ENCODE peak calls at places on chromosomes 3 and 15, in six cellular contexts. G is MM.1S, Q is GM23338, A is GM23248, O is HCT116, P is PC-3. L is an unnamed sample.

GRCh38 chr3:75048650-75049049 is 434.2 kb upstream of the CNTN3 start:
- DNase-seq in G (no peak), O (no peak), Q (no peak), A (no peak), P (no peak), L (no peak)

GRCh38 chr3:194572944-194573491 is 60.2 kb downstream of the TMEM44 start:
- DNase-seq in A (peak; percentile 67), Q (no peak), P (no peak), O (no peak), G (no peak), L (no peak)

GRCh38 chr15:39976291-39977274 is 42.7 kb downstream of the EIF2AK4 start:
- DNase-seq in Q (peak; percentile 90), A (peak; percentile 87), G (no peak), O (no peak), P (peak; percentile 75), L (peak; percentile 61)

GRCh38 chr3:11784962-11785361 is 61.7 kb downstream of the TAMM41 start:
- DNase-seq in G (no peak), A (no peak), P (no peak), Q (peak; percentile 42), O (no peak), L (no peak)

GRCh38 chr3:68878322-68878721 is 54.0 kb downstream of the TAFA4 start:
- DNase-seq in G (no peak), P (peak; percentile 21), O (no peak), Q (peak; percentile 60), A (peak; percentile 48), L (peak; percentile 50)

GRCh38 chr3:50274371-50275104 is 4.3 kb upstream of the LSMEM2 start:
- DNase-seq in P (peak; percentile 68), Q (peak; percentile 96), A (peak; percentile 71), O (no peak), G (peak; percentile 69), L (peak; percentile 86)

GRCh38 chr3:141368925-141369794 is 856 bp downstream of the ZBTB38 start:
- DNase-seq in P (peak; percentile 48), Q (no peak), A (peak; percentile 54), G (peak; percentile 5), O (no peak), L (no peak)

GRCh38 chr3:96833301-96833700 is 18.9 kb downstream of the EPHA6 start:
- DNase-seq in G (no peak), Q (no peak), O (no peak), A (no peak), P (no peak), L (no peak)

GRCh38 chr3:126288314-126288713 is 68.9 kb downstream of the KLF15 start:
- DNase-seq in O (no peak), A (no peak), Q (peak; percentile 55), P (no peak), G (no peak), L (peak; percentile 70)
- TF ChIP-seq EZH2 in O (no peak), A (no peak), Q (no peak), P (no peak), G (no peak), L (no peak)

DNA sequence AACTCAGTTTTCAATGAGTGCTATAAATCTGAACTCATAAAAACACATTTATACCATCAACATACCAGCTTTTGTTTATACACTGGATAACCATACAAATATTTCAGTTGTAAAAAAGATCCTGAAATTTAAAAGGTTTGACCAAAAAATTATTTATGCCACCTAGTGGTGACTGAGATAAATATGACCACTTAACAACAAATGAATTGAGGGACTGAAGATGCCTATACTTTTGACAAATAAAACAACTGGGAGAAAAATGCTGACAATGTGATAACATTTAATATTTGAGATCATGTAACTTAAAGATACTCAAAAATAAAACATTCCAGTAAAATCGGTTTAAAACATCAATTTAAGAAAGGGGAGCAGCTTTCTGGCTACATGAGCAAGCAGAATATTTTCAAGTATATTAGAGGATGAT is 30.4 kb downstream of the ATG3 start:
- DNase-seq in Q (peak; percentile 51), P (peak; percentile 71), A (peak; percentile 56), O (peak; percentile 6), G (peak; percentile 56), L (peak; percentile 15)
- TF ChIP-seq EZH2phosphoT487 in Q (no peak), P (no peak), A (no peak), O (no peak), G (no peak), L (no peak)

GRCh38 chr3:40582401-40583027 is 57.8 kb downstream of the ZNF621 start:
- DNase-seq in P (no peak), O (no peak), A (no peak), G (no peak), Q (no peak), L (peak; percentile 13)

GRCh38 chr3:40583691-40584090 is 58.9 kb downstream of the ZNF621 start:
- DNase-seq in A (no peak), O (no peak), G (no peak), Q (no peak), P (no peak), L (no peak)

GRCh38 chr3:40586866-40587265 is 62.1 kb downstream of the ZNF621 start:
- DNase-seq in G (no peak), A (no peak), O (no peak), Q (no peak), P (no peak), L (no peak)

GRCh38 chr3:40585381-40586016 is 60.7 kb downstream of the ZNF621 start:
- DNase-seq in P (no peak), A (no peak), Q (no peak), O (no peak), G (no peak), L (peak; percentile 13)

DNA sequence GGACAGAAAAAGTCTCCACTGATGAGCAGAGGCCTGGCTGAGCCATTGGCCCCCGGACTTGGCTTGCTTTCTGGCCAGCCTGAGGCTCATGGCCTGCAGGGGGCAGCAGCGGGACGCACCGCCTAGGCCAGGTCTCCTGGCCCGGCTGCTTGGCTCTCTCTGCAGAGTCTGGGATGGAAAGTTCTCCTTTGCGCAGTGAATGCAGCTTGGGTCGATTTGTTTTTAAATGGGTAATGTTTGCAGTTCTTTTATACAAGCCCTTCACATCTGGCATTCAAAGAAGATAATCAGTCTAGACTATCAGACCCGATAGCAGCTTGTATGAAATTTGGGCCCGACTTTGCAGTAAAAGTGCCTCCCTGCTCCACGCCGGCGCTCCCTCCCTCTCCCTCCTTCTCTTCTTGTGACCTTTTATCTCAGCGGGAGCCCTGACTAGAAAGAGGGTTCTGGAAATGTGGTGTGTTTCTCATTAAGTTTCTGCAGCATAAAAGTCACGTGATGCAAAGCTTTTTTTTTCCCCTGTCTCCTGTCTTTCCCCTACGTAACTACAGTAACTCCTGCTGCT is 59.9 kb downstream of the ZNF621 start:
- DNase-seq in A (peak; percentile 88), O (peak; percentile 31), Q (peak; percentile 87), P (peak; percentile 82), G (peak; percentile 65), L (peak; percentile 93)
- TF ChIP-seq EZH2 in A (no peak), O (no peak), Q (no peak), P (no peak), G (no peak), L (no peak)

GRCh38 chr3:188529228-188529627 is 375.3 kb downstream of the LPP start:
- DNase-seq in A (peak; percentile 14), Q (no peak), P (peak; percentile 19), O (no peak), G (no peak), L (no peak)
- TF ChIP-seq EZH2phosphoT487 in A (no peak), Q (no peak), P (no peak), O (no peak), G (no peak), L (no peak)

DNA sequence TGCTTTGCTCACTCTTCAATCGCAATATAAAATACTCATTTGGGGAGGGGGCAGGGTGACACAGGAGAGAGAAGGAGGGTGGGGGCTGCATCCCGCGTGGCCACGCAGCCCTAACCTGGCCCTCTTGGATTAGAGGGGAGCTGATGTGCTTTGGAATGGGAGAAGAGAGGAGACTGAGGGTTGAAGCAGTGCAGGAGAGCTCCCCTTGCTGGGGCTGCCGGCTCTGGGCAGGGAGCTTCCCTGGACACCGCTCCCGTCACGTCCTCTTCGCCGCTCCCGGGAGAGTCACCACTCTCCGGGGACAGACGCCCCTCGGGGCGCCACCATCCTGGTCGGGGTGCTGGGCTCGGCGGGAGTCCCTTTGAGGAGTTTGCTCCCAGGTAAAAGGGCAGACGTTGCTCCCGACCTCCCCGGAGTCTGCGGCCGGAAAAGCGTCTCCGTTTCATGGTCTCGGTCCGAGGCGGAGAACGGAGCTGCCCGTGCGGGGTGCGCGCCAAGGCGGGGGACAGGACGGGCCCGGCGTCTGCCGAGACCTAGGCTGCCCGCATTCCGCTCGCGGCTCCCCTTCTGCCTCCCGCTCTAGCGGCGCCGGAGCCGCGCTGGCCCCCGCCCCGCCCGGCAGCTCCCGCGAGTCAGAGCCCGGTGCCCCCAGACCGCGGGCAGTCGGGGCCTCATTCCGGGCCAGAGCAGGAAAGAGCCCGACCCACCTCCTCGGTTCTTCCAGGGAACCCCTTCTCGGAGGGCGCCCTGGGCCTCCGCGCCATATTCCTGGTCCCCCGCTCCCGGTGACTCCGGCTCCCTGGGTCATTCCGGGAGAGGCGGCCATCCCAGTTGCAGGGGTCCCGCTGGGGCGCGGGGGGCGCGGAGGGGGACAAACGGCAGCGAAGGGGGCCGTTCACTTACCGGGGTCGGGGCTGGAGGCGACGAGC is 603 bp downstream of the SLC7A14 start:
- DNase-seq in O (no peak), Q (peak; percentile 60), A (peak; percentile 33), G (no peak), P (no peak), L (peak; percentile 48)
- TF ChIP-seq EZH2 in O (no peak), Q (peak; percentile 62), A (peak; percentile 78), G (no peak), P (no peak), L (peak; percentile 83)

DNA sequence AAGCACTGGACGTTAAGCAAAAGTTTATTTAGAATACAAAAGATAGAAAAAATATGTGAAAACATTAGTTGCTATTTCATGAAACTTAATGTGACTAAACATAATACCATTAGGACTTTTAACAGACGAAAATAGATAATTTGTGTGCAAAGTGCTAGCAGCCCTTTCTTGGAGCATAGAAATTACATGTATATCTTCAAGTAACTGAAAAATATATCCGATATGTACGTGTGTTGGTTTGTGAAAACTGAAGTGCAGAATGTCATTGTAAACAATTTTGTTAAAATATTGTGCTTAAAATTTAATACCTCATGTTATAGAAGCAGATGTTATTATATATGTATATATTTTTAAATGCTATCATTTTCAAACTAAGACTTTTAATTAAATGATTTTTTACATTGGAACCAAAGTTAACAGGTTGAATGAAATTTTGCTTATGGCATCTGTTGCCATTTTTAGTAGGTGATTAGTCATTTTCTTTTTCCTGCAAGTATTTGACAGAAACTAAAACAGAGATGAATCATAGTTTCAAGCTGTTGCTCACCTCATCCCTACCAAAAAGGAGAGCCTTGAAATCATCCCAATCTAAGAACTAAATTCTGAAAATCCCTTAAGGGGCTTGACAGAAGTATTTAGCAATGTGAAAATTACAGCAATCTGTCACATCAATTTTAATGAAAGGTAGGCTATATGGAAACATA is 334.8 kb downstream of the NAALADL2 start:
- DNase-seq in O (peak; percentile 35), Q (no peak), G (peak; percentile 79), P (peak; percentile 84), A (peak; percentile 78), L (no peak)
- TF ChIP-seq EZH2phosphoT487 in O (no peak), Q (no peak), G (no peak), P (no peak), A (no peak), L (no peak)

L was measured in neural progenitor cell.